ENCODE peak calls at places on chromosomes 13 and 19, in seven cellular contexts. R is prostate gland, U is GM23338, Z is breast epithelium, Q is stomach, S is upper lobe of left lung, A is esophagus muscularis mucosa. E is an unnamed sample.

GRCh38 chr13:110293037-110293436 is 13.9 kb downstream of the COL4A1 start:
- DNase-seq in R (no peak), U (no peak), Z (no peak), Q (no peak), S (no peak), A (no peak), E (no peak)

GRCh38 chr13:100597253-100597652 is 8.7 kb upstream of the GGACT start:
- DNase-seq in R (no peak), U (no peak), Z (no peak), Q (no peak), S (no peak), A (no peak), E (no peak)

GRCh38 chr13:107669356-107669755 is 546.0 kb downstream of the LIG4 start:
- DNase-seq in R (no peak), U (no peak), Z (no peak), Q (no peak), S (no peak), A (no peak), E (no peak)

GRCh38 chr19:42114412-42114811 is 17.8 kb downstream of the POU2F2 start:
- DNase-seq in R (no peak), U (peak; percentile 51), Z (no peak), Q (no peak), S (no peak), A (no peak), E (no peak)

GRCh38 chr13:83622422-83622784 is 259.9 kb downstream of the SLITRK1 start:
- DNase-seq in R (no peak), U (no peak), Z (no peak), Q (no peak), S (no peak), A (no peak), E (no peak)

GRCh38 chr13:109541081-109541480 is 245.3 kb downstream of the IRS2 start:
- DNase-seq in R (no peak), U (no peak), Z (no peak), Q (no peak), S (no peak), A (no peak), E (no peak)

GRCh38 chr13:30676672-30677071 is 58.7 kb upstream of the ALOX5AP start:
- DNase-seq in R (no peak), U (peak; percentile 22), Z (no peak), Q (no peak), S (no peak), A (no peak), E (no peak)

GRCh38 chr13:80145291-80145690 is 195.6 kb downstream of the SPRY2 start:
- DNase-seq in R (no peak), U (no peak), Z (no peak), Q (no peak), S (no peak), A (no peak), E (no peak)

GRCh38 chr13:22487932-22488331 is 692.8 kb upstream of the SGCG start:
- DNase-seq in R (no peak), U (no peak), Z (no peak), Q (no peak), S (no peak), A (no peak), E (no peak)

GRCh38 chr19:49133621-49134454 is 14.5 kb downstream of the PPFIA3 start:
- DNase-seq in R (peak; percentile 71), U (peak; percentile 91), Z (no peak), Q (peak; percentile 90), S (peak; percentile 75), A (no peak), E (no peak)

GRCh38 chr13:76463314-76463713 is 422.9 kb downstream of the KCTD12 start:
- DNase-seq in R (no peak), U (no peak), Z (no peak), Q (no peak), S (no peak), A (no peak), E (no peak)

GRCh38 chr19:50725932-50726230 is 2.7 kb downstream of the CLEC11A start:
- DNase-seq in R (no peak), U (no peak), Z (no peak), Q (no peak), S (no peak), A (no peak), E (no peak)
- H3K4me3 ChIP-seq in R (peak overlapping the region; percentile 57), U (peak overlapping the region; percentile 88), Z (peak overlapping the region; percentile 62), Q (no peak overlapping the region), S (peak overlapping the region; percentile 83), A (peak overlapping the region; percentile 62), E (no peak overlapping the region)

DNA sequence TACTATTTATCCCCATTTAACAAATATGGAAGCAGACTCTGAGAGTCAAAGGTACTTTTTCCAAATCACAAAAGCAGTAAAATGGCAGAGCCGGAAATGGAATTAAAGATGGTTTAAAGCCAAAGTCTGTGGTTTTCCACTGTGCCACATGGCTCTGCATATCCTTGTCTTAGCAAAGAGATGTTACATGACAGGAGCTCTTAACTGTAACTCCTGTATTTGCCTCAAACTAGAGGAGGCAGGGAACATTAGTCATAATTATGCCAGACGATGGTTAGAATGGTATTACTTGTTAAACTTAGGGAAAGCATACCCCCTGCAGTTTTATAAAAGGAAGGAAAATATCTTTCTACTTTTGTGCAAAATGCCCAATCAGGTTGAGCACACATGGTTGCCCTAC is 41.8 kb upstream of the MAB21L1 start:
- DNase-seq in R (no peak), U (no peak), Z (no peak), Q (no peak), S (no peak), A (no peak), E (no peak)
- TF ChIP-seq POLR2AphosphoS5 in R (no peak), U (no peak), Z (no peak), Q (no peak), S (no peak), A (no peak), E (no peak)

GRCh38 chr19:15251010-15251748 is 18.9 kb upstream of the EPHX3 start:
- DNase-seq in R (no peak), U (no peak), Z (no peak), Q (no peak), S (no peak), A (no peak), E (no peak)
- H3K4me3 ChIP-seq in R (no peak overlapping the region), U (no peak overlapping the region), Z (no peak overlapping the region), Q (no peak overlapping the region), S (no peak overlapping the region), A (peak overlapping the region; percentile 22), E (no peak overlapping the region)

DNA sequence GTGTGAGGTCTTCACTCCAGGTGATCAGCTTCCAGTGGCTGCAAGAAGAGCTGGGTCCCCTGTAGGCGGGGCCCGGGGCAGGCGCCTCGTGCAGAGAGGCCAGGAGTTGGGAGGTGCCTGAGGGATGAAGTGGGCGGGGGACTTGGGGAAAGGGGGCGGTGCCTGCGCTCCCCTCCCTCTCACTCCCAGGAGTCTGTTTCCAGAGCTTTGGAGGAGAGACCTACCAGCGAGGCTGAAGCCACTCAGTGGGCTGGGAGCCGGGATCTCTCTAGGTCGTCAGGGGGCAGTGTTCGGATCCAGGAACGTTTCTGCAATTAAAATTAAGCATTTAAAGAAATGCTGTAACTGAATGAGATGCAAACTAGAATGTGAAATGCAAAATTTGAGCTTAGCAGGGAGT is 11.8 kb downstream of the ZNF160 start:
- DNase-seq in R (no peak), U (peak; percentile 95), Z (no peak), Q (no peak), S (no peak), A (no peak), E (no peak)
- TF ChIP-seq POLR2AphosphoS5 in R (no peak), U (no peak), Z (no peak), Q (no peak), S (no peak), A (no peak), E (no peak)

GRCh38 chr13:97802213-97802612 is 151.3 kb upstream of the IPO5 start:
- DNase-seq in R (no peak), U (no peak), Z (no peak), Q (no peak), S (no peak), A (no peak), E (no peak)
- H3K4me3 ChIP-seq in R (no peak overlapping the region), U (no peak overlapping the region), Z (no peak overlapping the region), Q (no peak overlapping the region), S (no peak overlapping the region), A (no peak overlapping the region), E (no peak overlapping the region)

DNA sequence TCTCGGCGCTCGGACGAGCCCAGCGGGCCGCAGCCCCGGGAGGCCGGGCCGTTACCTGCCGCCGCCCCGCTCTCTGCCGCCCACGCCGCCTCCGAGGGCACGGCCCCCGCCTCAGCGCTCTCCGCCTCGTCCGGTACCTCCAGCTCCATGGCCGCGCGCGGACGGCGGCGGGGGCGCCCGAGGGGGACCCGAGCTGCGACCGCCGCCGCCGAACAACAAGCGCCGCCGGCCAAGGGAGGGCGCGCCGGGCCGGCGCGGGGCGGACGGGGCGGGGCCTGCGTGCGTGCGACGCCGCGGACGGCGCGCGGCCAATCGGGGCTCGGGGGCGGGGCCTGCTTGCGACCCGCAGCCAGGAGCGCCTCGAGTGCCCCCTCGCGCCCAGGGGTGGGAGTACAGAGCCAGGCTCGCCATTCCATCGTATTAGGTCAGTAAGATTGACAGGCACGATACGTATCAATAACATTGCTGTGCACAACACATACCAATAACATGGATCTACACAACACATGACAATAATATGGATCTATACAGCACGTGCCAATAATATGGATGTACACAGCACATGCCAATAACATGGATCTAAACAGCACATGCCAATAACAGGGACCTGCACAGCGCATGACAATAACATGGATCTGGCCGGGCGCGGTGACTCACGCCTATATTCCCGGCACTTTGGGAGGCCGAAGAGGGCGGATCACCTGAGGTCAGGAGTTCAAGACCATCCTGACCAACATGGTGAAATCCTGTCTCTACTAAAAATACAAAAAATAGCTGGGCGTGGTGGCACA is at the start of gene PIP5K1C:
- DNase-seq in R (peak; percentile 84), U (peak; percentile 94), Z (peak; percentile 92), Q (peak; percentile 94), S (peak; percentile 94), A (peak; percentile 94), E (peak; percentile 82)
- TF ChIP-seq POLR2AphosphoS5 in R (peak; percentile 38), U (peak; percentile 59), Z (peak; percentile 8), Q (peak; percentile 9), S (peak; percentile 33), A (peak; percentile 77), E (no peak)

GRCh38 chr19:46847528-46847927 is 3.1 kb downstream of the AP2S1 start:
- DNase-seq in R (no peak), U (no peak), Z (no peak), Q (no peak), S (no peak), A (no peak), E (no peak)

GRCh38 chr19:46842791-46843190 is 7.9 kb downstream of the AP2S1 start:
- DNase-seq in R (no peak), U (no peak), Z (no peak), Q (no peak), S (no peak), A (no peak), E (no peak)

GRCh38 chr19:46844067-46844489 is 6.6 kb downstream of the AP2S1 start:
- DNase-seq in R (no peak), U (no peak), Z (no peak), Q (no peak), S (no peak), A (no peak), E (no peak)

GRCh38 chr19:46848389-46848788 is 2.3 kb downstream of the AP2S1 start:
- DNase-seq in R (no peak), U (no peak), Z (no peak), Q (no peak), S (no peak), A (no peak), E (no peak)

DNA sequence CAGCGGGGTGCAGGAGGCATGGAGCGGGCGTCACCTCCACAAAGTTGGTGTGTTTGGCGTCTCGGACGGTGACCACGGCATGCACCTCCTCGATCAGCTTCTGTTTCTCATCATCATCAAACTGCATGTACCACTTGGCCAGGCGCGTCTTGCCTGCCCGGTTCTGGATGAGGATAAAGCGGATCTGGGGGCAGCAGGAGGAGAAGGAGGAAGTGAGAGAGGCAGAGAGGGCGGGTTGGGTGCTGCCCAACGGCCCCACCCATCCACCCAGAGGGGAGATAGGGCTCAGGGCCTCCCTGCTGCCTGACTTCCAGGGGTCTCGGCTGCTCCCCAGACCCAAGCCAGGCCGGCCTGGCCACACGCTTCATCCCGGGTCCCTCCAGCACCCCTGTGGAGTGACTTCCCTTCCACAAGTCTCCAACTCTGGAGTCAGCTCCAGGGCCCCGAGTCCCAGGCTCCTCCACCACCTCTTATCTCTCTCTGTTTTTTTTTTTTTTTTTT is 4.6 kb downstream of the AP2S1 start:
- DNase-seq in R (no peak), U (no peak), Z (no peak), Q (no peak), S (no peak), A (no peak), E (no peak)
- H3K4me3 ChIP-seq in R (no peak overlapping the region), U (no peak overlapping the region), Z (no peak overlapping the region), Q (no peak overlapping the region), S (no peak overlapping the region), A (no peak overlapping the region), E (no peak overlapping the region)